ENCODE peak calls at places on chromosomes 12 and 14, in four cellular contexts. T is adrenal gland, M is heart left ventricle, U is stomach. A is an unnamed sample.

GRCh38 chr12:101839324-101840283 is 8.8 kb upstream of the GNPTAB start:
- DNase-seq in T (peak; percentile 78), M (peak; percentile 53), U (peak; percentile 77), A (peak; percentile 80)

GRCh38 chr14:39267592-39268112 is 33.9 kb downstream of the MIA2 start:
- DNase-seq in T (no peak), M (no peak), U (no peak), A (no peak)

GRCh38 chr12:52721838-52722470 is 18.6 kb upstream of the KRT77 start:
- DNase-seq in T (no peak), M (no peak), U (no peak), A (no peak)

GRCh38 chr12:98464155-98464554 is 51.2 kb upstream of the TMPO start:
- DNase-seq in T (peak; percentile 24), M (no peak), U (no peak), A (no peak)

GRCh38 chr14:90287791-90288190 is 31.4 kb downstream of the PSMC1 start:
- DNase-seq in T (no peak), M (no peak), U (no peak), A (no peak)

GRCh38 chr14:90553921-90554336 is 157.1 kb downstream of the CALM1 start:
- DNase-seq in T (no peak), M (no peak), U (no peak), A (peak; percentile 64)

GRCh38 chr14:68610251-68610793 is 182.5 kb downstream of the ZFP36L1 start:
- DNase-seq in T (no peak), M (no peak), U (no peak), A (no peak)

GRCh38 chr12:26704684-26705475 is 128.1 kb downstream of the ITPR2 start:
- DNase-seq in T (peak; percentile 18), M (peak; percentile 41), U (no peak), A (no peak)

GRCh38 chr14:22977684-22978486 is 4.5 kb downstream of the AJUBA start:
- DNase-seq in T (peak; percentile 70), M (peak; percentile 65), U (peak; percentile 69), A (peak; percentile 78)

GRCh38 chr12:19783547-19784444 is 344.5 kb downstream of the AEBP2 start:
- DNase-seq in T (no peak), M (peak; percentile 27), U (no peak), A (no peak)

GRCh38 chr14:35557221-35557747 is 23.3 kb downstream of the INSM2 start:
- DNase-seq in T (no peak), M (no peak), U (no peak), A (no peak)

GRCh38 chr12:2108166-2108565 is 55.4 kb downstream of the CACNA1C start:
- DNase-seq in T (no peak), M (no peak), U (no peak), A (no peak)

GRCh38 chr14:73237219-73237785 is at the start of gene PAPLN:
- DNase-seq in T (peak; percentile 72), M (no peak), U (no peak), A (peak; percentile 80)

GRCh38 chr12:121773011-121773777 is 20.3 kb downstream of the RHOF start:
- DNase-seq in T (peak; percentile 80), M (peak; percentile 71), U (peak; percentile 79), A (peak; percentile 84)
- H3K27ac ChIP-seq in T (no peak overlapping the region), M (no peak overlapping the region), U (peak overlapping the region; percentile 40), A (peak overlapping the region; percentile 81)

DNA sequence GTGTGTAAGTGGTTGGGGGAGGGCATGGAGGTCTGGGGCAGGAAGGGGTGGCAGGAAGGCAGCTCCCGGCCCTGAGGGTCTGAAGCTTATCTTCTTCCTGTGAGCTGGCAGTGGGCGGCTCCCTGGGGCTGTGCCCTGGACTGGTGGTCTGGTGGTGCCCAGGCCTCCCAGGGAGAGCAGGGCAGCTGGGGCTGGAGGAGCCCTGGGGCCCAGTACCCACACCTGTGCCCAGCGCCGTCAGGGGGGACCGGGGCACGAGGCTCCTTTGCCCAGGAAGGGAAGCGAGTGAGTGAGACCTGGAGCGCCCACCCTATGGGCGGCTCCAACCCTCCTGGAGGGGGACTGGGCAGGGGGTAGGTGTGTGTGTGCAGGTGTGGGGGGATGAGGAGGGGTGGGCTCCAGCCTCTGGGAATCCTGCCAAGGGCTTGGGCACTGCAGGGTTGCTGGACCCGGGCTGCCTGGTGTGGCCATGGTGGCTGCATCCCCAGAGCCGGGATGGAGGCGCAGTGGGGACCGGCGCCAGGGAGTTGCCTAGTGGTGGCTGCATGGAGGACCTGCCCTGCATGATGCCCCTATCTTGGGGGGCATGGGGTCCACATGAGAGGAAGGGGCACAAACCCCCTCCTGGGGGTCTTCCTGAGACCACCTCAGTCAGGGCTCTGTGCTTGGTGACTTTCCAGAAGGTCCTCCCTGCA is 353.6 kb downstream of the TMEM121 start:
- DNase-seq in T (no peak), M (no peak), U (peak; percentile 21), A (peak; percentile 52)
- H3K9me3 ChIP-seq in T (no peaks in the 10 kb centered on the region), M (no peaks in the 10 kb centered on the region), U (no peaks in the 10 kb centered on the region), A (no peaks in the 10 kb centered on the region)

GRCh38 chr12:122028601-122029560 is 7.2 kb downstream of the BCL7A start:
- DNase-seq in T (peak; percentile 43), M (no peak), U (no peak), A (no peak)
- TF ChIP-seq POLR2A in T (no peak), M (no peak), U (no peak), A (no peak)

GRCh38 chr12:131829795-131830334 is 1.7 kb downstream of the MMP17 start:
- DNase-seq in T (no peak), M (no peak), U (no peak), A (peak; percentile 72)

GRCh38 chr12:131829351-131829794 is 1.2 kb downstream of the MMP17 start:
- DNase-seq in T (no peak), M (no peak), U (no peak), A (peak; percentile 76)

GRCh38 chr12:131826064-131826928 is 1.9 kb upstream of the MMP17 start:
- DNase-seq in T (no peak), M (no peak), U (no peak), A (no peak)

GRCh38 chr12:131828671-131829350 is 618 bp downstream of the MMP17 start:
- DNase-seq in T (no peak), M (no peak), U (no peak), A (no peak)

DNA sequence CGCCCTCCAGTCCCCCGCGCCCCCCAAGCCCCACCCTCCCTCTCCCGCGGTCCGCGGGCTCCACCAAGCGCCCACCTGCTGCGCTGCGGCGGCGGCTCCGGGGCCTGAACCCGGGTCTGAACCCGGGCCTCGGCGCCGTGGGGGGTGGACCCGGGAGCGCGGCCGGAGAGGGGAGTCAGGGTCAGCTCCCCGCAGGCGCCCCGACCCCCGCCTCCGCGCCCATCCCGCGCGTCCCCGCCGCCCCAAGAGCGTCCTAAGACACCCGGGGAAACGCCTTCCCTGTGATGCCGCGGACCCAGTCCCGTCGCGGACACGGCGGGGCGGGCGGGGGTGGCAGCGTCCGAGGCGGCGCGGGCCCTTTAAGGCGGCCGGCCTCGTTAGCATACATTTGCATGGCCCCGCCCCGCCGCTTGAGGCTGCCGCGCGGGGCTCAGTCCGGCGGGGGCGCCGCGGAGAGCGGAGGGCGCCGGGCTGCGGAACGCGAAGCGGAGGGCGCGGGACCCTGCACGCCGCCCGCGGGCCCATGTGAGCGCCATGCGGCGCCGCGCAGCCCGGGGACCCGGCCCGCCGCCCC is at the start of gene MMP17:
- DNase-seq in T (peak; percentile 25), M (peak; percentile 66), U (no peak), A (peak; percentile 74)
- H3K27ac ChIP-seq in T (no peak within 1 kb of the TSS), M (no peak within 1 kb of the TSS), U (peak within 1 kb of the TSS; percentile 76), A (peak within 1 kb of the TSS; percentile 73)

DNA sequence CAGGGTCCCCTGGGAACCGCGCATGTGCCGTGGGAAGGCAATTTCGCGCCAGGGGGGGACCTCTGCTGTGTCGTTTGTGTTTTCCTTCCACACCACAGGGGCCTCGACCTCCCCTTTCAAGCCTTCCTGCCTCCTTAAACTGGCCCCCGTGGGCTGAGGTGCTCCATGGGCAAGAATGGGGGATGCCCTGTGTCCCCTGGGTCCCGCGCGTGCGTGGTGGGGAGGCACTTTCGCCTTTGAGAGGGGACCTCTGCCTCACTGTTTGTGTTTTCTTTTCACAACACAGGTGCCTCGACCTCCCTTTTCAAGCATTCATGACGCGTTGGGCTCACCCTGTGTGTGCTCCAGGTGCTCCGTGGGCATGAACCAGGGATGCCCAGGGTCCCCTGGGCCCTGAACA is 348.8 kb downstream of the ALG10 start:
- DNase-seq in T (no peak), M (no peak), U (no peak), A (no peak)
- H3K9me3 ChIP-seq in T (no peaks in the 10 kb centered on the region), M (peaks cover 63% of the 10 kb centered on the region), U (peaks cover 100% of the 10 kb centered on the region), A (peaks cover 23% of the 10 kb centered on the region)

GRCh38 chr12:39267886-39268285 is 175.0 kb downstream of the KIF21A start:
- DNase-seq in T (no peak), M (no peak), U (no peak), A (no peak)
- TF ChIP-seq POLR2A in T (no peak), M (no peak), U (no peak), A (no peak)

DNA sequence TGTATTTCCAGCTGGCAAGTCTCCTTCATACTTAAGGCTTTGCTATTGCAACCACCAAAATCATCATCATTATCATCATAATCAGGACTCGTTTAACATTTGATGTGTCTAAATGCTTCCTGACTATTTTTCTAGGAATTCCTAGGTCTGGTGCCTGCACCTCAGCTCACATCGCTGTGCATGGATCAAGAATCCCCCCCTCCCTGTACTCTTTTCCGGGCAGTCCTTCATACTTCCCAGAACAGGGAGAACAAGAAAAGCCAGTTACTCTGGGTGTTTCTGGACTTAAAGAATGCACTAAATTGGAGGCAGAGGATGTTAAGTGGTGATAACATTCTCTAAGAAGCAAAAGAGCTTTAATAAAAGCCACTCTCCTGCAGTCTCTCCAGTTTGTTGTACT is 9.4 kb downstream of the ERP27 start:
- DNase-seq in T (no peak), M (no peak), U (no peak), A (no peak)
- H3K27ac ChIP-seq in T (no peak overlapping the region), M (no peak overlapping the region), U (no peak overlapping the region), A (no peak overlapping the region)

GRCh38 chr14:106309423-106309822 is 783.0 kb downstream of the TMEM121 start:
- DNase-seq in T (no peak), M (no peak), U (no peak), A (no peak)

GRCh38 chr14:106308839-106309389 is 782.5 kb downstream of the TMEM121 start:
- DNase-seq in T (peak; percentile 32), M (no peak), U (peak; percentile 46), A (no peak)
- H3K9me3 ChIP-seq in T (no peaks in the 10 kb centered on the region), M (no peaks in the 10 kb centered on the region), U (no peaks in the 10 kb centered on the region), A (no peaks in the 10 kb centered on the region)